ENCODE peak calls at places on chromosomes 1 and 21, in seven cellular contexts. I, A, U, W, P, X and Q are unnamed samples.

GRCh38 chr21:35150562-35151226 is 101.6 kb upstream of the RUNX1 start:
- DNase-seq in I (no peak), A (no peak), U (no peak), W (no peak), P (no peak), X (no peak), Q (no peak)

GRCh38 chr1:75908717-75909152 is 23.5 kb downstream of the ASB17 start:
- DNase-seq in I (no peak), A (peak), U (no peak), W (peak), P (no peak), X (no peak), Q (no peak)

GRCh38 chr1:167926486-167926997 is 9.9 kb upstream of the DCAF6 start:
- DNase-seq in I (no peak), A (no peak), U (no peak), W (peak), P (no peak), X (no peak), Q (no peak)

GRCh38 chr1:193614817-193615216 is 428.4 kb upstream of the B3GALT2 start:
- DNase-seq in I (no peak), A (no peak), U (no peak), W (no peak), P (peak), X (peak), Q (no peak)

GRCh38 chr1:157838966-157839365 is 2.6 kb downstream of the CD5L start:
- DNase-seq in I (no peak), A (no peak), U (no peak), W (no peak), P (no peak), X (no peak), Q (no peak)

GRCh38 chr1:247332215-247332900 is 691 bp upstream of the ZNF496 start:
- DNase-seq in I (peak), A (peak), U (no peak), W (peak), P (no peak), X (no peak), Q (no peak)

GRCh38 chr1:214318356-214318755 is 37.4 kb downstream of the SMYD2 start:
- DNase-seq in I (no peak), A (no peak), U (no peak), W (no peak), P (no peak), X (no peak), Q (no peak)

GRCh38 chr21:28144089-28144488 is 848.6 kb downstream of the LTN1 start:
- DNase-seq in I (no peak), A (no peak), U (no peak), W (no peak), P (no peak), X (no peak), Q (no peak)

GRCh38 chr1:150578278-150579109 is 916 bp downstream of the MCL1 start:
- DNase-seq in I (peak), A (peak), U (no peak), W (peak), P (peak), X (no peak), Q (no peak)

GRCh38 chr1:24849653-24850295 is 80.3 kb downstream of the RUNX3 start:
- DNase-seq in I (no peak), A (peak), U (no peak), W (peak), P (no peak), X (no peak), Q (no peak)